ENCODE peak calls at places on chromosomes 16 and 17, in five cellular contexts. One of them, this sample, is unnamed.
A peak's percentile ranks its signal among the peaks of the same experiment; 100 is the strongest.

GRCh38 chr16:71673190-71673956 is 47.4 kb downstream of the MARVELD3 start:
- DNase-seq in right cardiac atrium: no peak
- DNase-seq in GM23248: no peak
- DNase-seq in body of pancreas: no peak
- DNase-seq in kidney: no peak
- DNase-seq in this sample: no peak

GRCh38 chr16:87314990-87315420 is 2.2 kb downstream of the C16orf95 start:
- DNase-seq in right cardiac atrium: peak; percentile 49
- DNase-seq in GM23248: no peak
- DNase-seq in body of pancreas: peak; percentile 3
- DNase-seq in kidney: no peak
- DNase-seq in this sample: no peak

GRCh38 chr16:1102921-1103648 is 7.0 kb upstream of the C1QTNF8 start:
- DNase-seq in right cardiac atrium: peak; percentile 88
- DNase-seq in GM23248: peak; percentile 63
- DNase-seq in body of pancreas: peak; percentile 73
- DNase-seq in kidney: no peak
- DNase-seq in this sample: peak; percentile 90

GRCh38 chr16:12486386-12486785 is 317.3 kb downstream of the CPPED1 start:
- DNase-seq in right cardiac atrium: no peak
- DNase-seq in GM23248: no peak
- DNase-seq in body of pancreas: no peak
- DNase-seq in kidney: no peak
- DNase-seq in this sample: no peak

GRCh38 chr17:39628655-39629493 is 2.1 kb downstream of the PPP1R1B start:
- DNase-seq in right cardiac atrium: no peak
- DNase-seq in GM23248: no peak
- DNase-seq in body of pancreas: peak; percentile 22
- DNase-seq in kidney: no peak
- DNase-seq in this sample: no peak

GRCh38 chr17:65228734-65229390 is 91.7 kb downstream of the RGS9 start:
- DNase-seq in right cardiac atrium: no peak
- DNase-seq in GM23248: peak; percentile 34
- DNase-seq in body of pancreas: no peak
- DNase-seq in kidney: no peak
- DNase-seq in this sample: no peak

GRCh38 chr17:51224615-51225262 is 35.1 kb downstream of the MBTD1 start:
- DNase-seq in right cardiac atrium: no peak
- DNase-seq in GM23248: no peak
- DNase-seq in body of pancreas: no peak
- DNase-seq in kidney: no peak
- DNase-seq in this sample: no peak

GRCh38 chr16:8583199-8583598 is 7.1 kb downstream of the TMEM114 start:
- DNase-seq in right cardiac atrium: no peak
- DNase-seq in GM23248: peak; percentile 53
- DNase-seq in body of pancreas: no peak
- DNase-seq in kidney: no peak
- DNase-seq in this sample: no peak

GRCh38 chr16:1403733-1404132 is 10.8 kb downstream of the UNKL start:
- DNase-seq in right cardiac atrium: no peak
- DNase-seq in GM23248: no peak
- DNase-seq in body of pancreas: no peak
- DNase-seq in kidney: no peak
- DNase-seq in this sample: no peak

GRCh38 chr17:40980594-40980993 is 3.5 kb downstream of the KRT40 start:
- DNase-seq in right cardiac atrium: peak; percentile 59
- DNase-seq in GM23248: no peak
- DNase-seq in body of pancreas: peak; percentile 20
- DNase-seq in kidney: peak; percentile 69
- DNase-seq in this sample: peak; percentile 62

GRCh38 chr16:31474173-31474714 is 2.3 kb downstream of the TGFB1I1 start:
- DNase-seq in right cardiac atrium: peak; percentile 54
- DNase-seq in GM23248: peak; percentile 83
- DNase-seq in body of pancreas: no peak
- DNase-seq in kidney: no peak
- DNase-seq in this sample: no peak

GRCh38 chr17:10050597-10051101 is 145.6 kb upstream of the RCVRN start:
- DNase-seq in right cardiac atrium: no peak
- DNase-seq in GM23248: peak; percentile 32
- DNase-seq in body of pancreas: no peak
- DNase-seq in kidney: peak; percentile 43
- DNase-seq in this sample: no peak

GRCh38 chr17:82126479-82127314 is 28.7 kb upstream of the FASN start:
- DNase-seq in right cardiac atrium: no peak
- DNase-seq in GM23248: no peak
- DNase-seq in body of pancreas: no peak
- DNase-seq in kidney: no peak
- DNase-seq in this sample: no peak

GRCh38 chr17:17661834-17662233 is 19.4 kb upstream of the RAI1 start:
- DNase-seq in right cardiac atrium: no peak
- DNase-seq in GM23248: no peak
- DNase-seq in body of pancreas: no peak
- DNase-seq in kidney: peak; percentile 20
- DNase-seq in this sample: no peak

GRCh38 chr17:75785016-75785769 is 587 bp downstream of the UNK start:
- DNase-seq in right cardiac atrium: peak; percentile 95
- DNase-seq in GM23248: peak; percentile 91
- DNase-seq in body of pancreas: peak; percentile 91
- DNase-seq in kidney: peak; percentile 98
- DNase-seq in this sample: peak; percentile 94

GRCh38 chr17:37848690-37849616 is 75.3 kb upstream of the TBC1D3K start:
- DNase-seq in right cardiac atrium: no peak
- DNase-seq in GM23248: peak; percentile 77
- DNase-seq in body of pancreas: no peak
- DNase-seq in kidney: no peak
- DNase-seq in this sample: peak; percentile 11

GRCh38 chr16:86498661-86499493 is 11.4 kb upstream of the FOXF1 start:
- DNase-seq in right cardiac atrium: no peak
- DNase-seq in GM23248: no peak
- DNase-seq in body of pancreas: no peak
- DNase-seq in kidney: no peak
- DNase-seq in this sample: peak; percentile 92

GRCh38 chr17:31495049-31495885 is 103.8 kb downstream of the RAB11FIP4 start:
- DNase-seq in right cardiac atrium: no peak
- DNase-seq in GM23248: no peak
- DNase-seq in body of pancreas: peak; percentile 81
- DNase-seq in kidney: peak; percentile 94
- DNase-seq in this sample: no peak

GRCh38 chr17:17691468-17692263 is 10.4 kb downstream of the RAI1 start:
- DNase-seq in right cardiac atrium: peak; percentile 69
- DNase-seq in GM23248: no peak
- DNase-seq in body of pancreas: no peak
- DNase-seq in kidney: no peak
- DNase-seq in this sample: peak; percentile 72

GRCh38 chr17:38868968-38869646 is 751 bp upstream of the LASP1 start:
- DNase-seq in right cardiac atrium: peak; percentile 94
- DNase-seq in GM23248: peak; percentile 88
- DNase-seq in body of pancreas: peak; percentile 95
- DNase-seq in kidney: peak; percentile 96
- DNase-seq in this sample: peak; percentile 86

GRCh38 chr16:50677351-50677750 is 3.8 kb downstream of the SNX20 start:
- DNase-seq in right cardiac atrium: no peak
- DNase-seq in GM23248: no peak
- DNase-seq in body of pancreas: no peak
- DNase-seq in kidney: no peak
- DNase-seq in this sample: no peak

GRCh38 chr16:31010539-31010938 is at the start of gene STX1B:
- DNase-seq in right cardiac atrium: no peak
- DNase-seq in GM23248: peak; percentile 59
- DNase-seq in body of pancreas: no peak
- DNase-seq in kidney: no peak
- DNase-seq in this sample: peak; percentile 54

GRCh38 chr16:58661199-58661830 is 23.3 kb downstream of the SLC38A7 start:
- DNase-seq in right cardiac atrium: peak; percentile 66
- DNase-seq in GM23248: peak; percentile 95
- DNase-seq in body of pancreas: peak; percentile 61
- DNase-seq in kidney: no peak
- DNase-seq in this sample: peak; percentile 84

GRCh38 chr17:42537156-42537805 is 1.2 kb downstream of the NAGLU start:
- DNase-seq in right cardiac atrium: peak; percentile 56
- DNase-seq in GM23248: no peak
- DNase-seq in body of pancreas: no peak
- DNase-seq in kidney: peak; percentile 79
- DNase-seq in this sample: no peak

GRCh38 chr17:77861981-77862645 is 96.4 kb upstream of the TNRC6C start:
- DNase-seq in right cardiac atrium: no peak
- DNase-seq in GM23248: no peak
- DNase-seq in body of pancreas: no peak
- DNase-seq in kidney: peak; percentile 39
- DNase-seq in this sample: no peak

DNA sequence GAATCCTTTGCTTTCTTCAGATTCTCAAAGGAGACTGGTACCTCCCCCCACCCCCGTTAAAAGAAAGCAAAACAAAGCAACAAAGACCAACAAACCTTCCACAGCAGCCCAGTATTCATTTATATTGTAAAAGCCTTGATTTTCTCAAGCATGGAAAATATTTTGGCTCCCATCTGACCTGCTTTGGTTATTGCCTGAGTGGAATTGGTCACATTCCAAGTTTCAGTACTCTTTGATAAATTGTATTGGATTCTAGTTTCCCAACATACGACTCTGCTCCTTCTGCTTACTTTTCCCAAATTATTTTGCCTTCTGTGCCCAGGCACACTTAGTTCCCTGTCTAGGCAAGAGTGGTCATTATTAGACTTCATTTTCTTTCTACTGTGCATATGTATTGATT is 1.3 kb downstream of the ABCC11 start:
- DNase-seq in right cardiac atrium: no peak
- DNase-seq in GM23248: peak; percentile 31
- DNase-seq in body of pancreas: no peak
- DNase-seq in kidney: no peak
- DNase-seq in this sample: no peak
- H3K4me3 ChIP-seq in right cardiac atrium: no peak overlapping the region
- H3K4me3 ChIP-seq in GM23248: peak overlapping the region; percentile 90
- H3K4me3 ChIP-seq in body of pancreas: no peak overlapping the region
- H3K4me3 ChIP-seq in kidney: no peak overlapping the region
- H3K4me3 ChIP-seq in this sample: no peak overlapping the region

GRCh38 chr16:2429771-2430663 is 770 bp downstream of the CCNF start:
- DNase-seq in right cardiac atrium: peak; percentile 20
- DNase-seq in GM23248: peak; percentile 56
- DNase-seq in body of pancreas: no peak
- DNase-seq in kidney: no peak
- DNase-seq in this sample: peak; percentile 41
- H3K27ac ChIP-seq in right cardiac atrium: no peak overlapping the region
- H3K27ac ChIP-seq in GM23248: no peak overlapping the region
- H3K27ac ChIP-seq in body of pancreas: peak overlapping the region; percentile 77
- H3K27ac ChIP-seq in kidney: no peak overlapping the region
- H3K27ac ChIP-seq in this sample: peak overlapping the region; percentile 51

GRCh38 chr17:50062323-50063243 is 6.7 kb downstream of the ITGA3 start:
- DNase-seq in right cardiac atrium: peak; percentile 90
- DNase-seq in GM23248: peak; percentile 92
- DNase-seq in body of pancreas: peak; percentile 56
- DNase-seq in kidney: peak; percentile 96
- DNase-seq in this sample: peak; percentile 23

GRCh38 chr17:50065056-50065455 is 9.1 kb downstream of the ITGA3 start:
- DNase-seq in right cardiac atrium: no peak
- DNase-seq in GM23248: no peak
- DNase-seq in body of pancreas: no peak
- DNase-seq in kidney: no peak
- DNase-seq in this sample: no peak

GRCh38 chr17:50064253-50064991 is 8.5 kb downstream of the ITGA3 start:
- DNase-seq in right cardiac atrium: peak; percentile 66
- DNase-seq in GM23248: peak; percentile 99
- DNase-seq in body of pancreas: no peak
- DNase-seq in kidney: peak; percentile 94
- DNase-seq in this sample: peak; percentile 59

GRCh38 chr17:50060951-50061712 is 5.2 kb downstream of the ITGA3 start:
- DNase-seq in right cardiac atrium: peak; percentile 95
- DNase-seq in GM23248: peak; percentile 70
- DNase-seq in body of pancreas: peak; percentile 43
- DNase-seq in kidney: peak; percentile 96
- DNase-seq in this sample: no peak

DNA sequence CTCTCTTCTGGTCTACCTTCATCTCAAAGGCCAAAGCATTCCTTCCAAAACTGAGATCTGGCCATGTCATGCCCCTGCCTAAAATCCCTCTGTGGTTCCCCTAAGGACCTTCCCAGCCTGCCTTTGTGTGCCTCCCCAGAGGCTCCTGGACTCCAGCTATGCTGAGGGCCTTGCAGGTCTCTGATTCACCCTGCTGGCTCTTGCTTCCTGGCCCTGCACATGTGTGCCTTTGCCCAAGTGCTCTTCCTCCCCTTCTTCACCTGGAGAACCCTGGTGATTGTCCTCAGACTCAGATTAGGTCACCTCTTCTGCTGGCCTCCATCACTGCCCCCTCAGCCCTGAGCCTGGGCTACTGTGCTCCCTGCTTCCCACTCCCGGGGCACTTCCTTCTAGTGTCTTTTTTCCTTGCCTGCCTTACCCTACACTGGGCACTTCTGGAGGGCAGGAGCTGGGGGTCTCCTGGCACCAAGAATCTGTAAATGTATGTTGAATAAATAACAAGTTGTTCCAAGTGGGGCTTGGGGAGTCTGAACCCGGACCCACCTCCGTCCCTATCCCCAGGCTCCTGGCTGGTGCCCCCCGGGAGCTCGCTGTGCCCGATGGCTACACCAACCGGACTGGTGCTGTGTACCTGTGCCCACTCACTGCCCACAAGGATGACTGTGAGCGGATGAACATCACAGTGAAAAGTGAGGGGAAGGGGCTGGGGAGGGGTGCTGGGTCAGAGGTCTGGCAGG is 7.8 kb downstream of the ITGA3 start:
- DNase-seq in right cardiac atrium: no peak
- DNase-seq in GM23248: peak; percentile 82
- DNase-seq in body of pancreas: no peak
- DNase-seq in kidney: peak; percentile 72
- DNase-seq in this sample: no peak
- H3K4me1 ChIP-seq in right cardiac atrium: peaks cover 29% of the 10 kb centered on the region
- H3K4me1 ChIP-seq in GM23248: peaks cover 88% of the 10 kb centered on the region
- H3K4me1 ChIP-seq in body of pancreas: peaks cover 49% of the 10 kb centered on the region
- H3K4me1 ChIP-seq in kidney: peaks cover 57% of the 10 kb centered on the region
- H3K4me1 ChIP-seq in this sample: peaks cover 22% of the 10 kb centered on the region

DNA sequence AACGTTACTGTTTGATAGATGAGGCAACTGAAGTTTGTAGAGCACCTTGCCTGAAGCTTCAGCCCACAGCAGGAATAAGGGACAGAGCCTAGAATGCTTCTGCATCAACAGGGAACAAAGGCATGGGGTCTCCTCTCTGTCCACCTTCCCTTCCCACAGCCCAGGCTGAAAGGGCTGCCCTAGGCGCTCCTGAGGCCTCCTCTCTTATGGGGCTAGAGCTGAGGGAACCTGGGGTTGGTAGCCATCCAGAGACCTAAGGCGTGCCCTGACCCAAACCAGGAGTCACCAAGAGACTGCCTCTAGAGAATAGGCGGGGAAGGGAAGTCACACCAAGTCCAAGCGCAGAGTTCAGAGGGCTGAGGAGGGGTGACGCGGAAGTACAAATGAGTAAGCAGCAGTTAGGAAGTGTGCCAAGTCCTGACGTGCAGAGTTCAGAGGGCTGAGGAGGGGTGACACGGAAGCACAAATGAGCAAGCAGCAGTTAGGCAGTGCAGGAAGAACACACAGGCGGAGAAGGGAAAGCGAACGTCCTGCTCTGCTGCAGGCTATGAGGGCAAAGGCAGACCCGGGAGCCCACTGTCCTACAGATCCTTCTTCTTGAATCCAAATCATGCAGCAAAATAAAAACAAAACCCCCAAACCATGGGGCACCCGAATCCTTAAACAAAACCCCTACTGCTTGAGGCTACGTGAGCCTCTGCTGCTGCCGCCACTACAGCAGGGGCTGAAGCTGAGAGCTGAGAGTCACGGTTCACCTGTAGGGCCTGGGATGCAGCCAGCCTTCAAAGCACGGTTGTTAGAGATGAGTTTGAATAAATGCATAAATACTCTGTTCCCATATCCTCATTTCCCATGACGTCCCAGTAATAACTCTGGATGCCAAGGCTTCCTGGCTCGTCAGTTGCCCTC is 2.7 kb upstream of the SPG7 start:
- DNase-seq in right cardiac atrium: peak; percentile 94
- DNase-seq in GM23248: peak; percentile 74
- DNase-seq in body of pancreas: peak; percentile 87
- DNase-seq in kidney: peak; percentile 96
- DNase-seq in this sample: peak; percentile 86
- H3K4me3 ChIP-seq in right cardiac atrium: no peak overlapping the region
- H3K4me3 ChIP-seq in GM23248: peak overlapping the region; percentile 86
- H3K4me3 ChIP-seq in body of pancreas: no peak overlapping the region
- H3K4me3 ChIP-seq in kidney: peak overlapping the region; percentile 26
- H3K4me3 ChIP-seq in this sample: peak overlapping the region; percentile 0